ENCODE peak calls at places on chromosomes 1 and 21, in seven cellular contexts. D, Y, R, O, M, N and H are unnamed samples.

GRCh38 chr1:147079400-147080012 is 92.8 kb downstream of the PRKAB2 start:
- DNase-seq in D (no peak), Y (peak), R (no peak), O (no peak), M (no peak), N (no peak), H (no peak)

GRCh38 chr1:244205171-244205570 is 154.1 kb downstream of the ZBTB18 start:
- DNase-seq in D (no peak), Y (no peak), R (no peak), O (no peak), M (no peak), N (no peak), H (no peak)

GRCh38 chr1:176032040-176032645 is 174.9 kb downstream of the COP1 start:
- DNase-seq in D (no peak), Y (no peak), R (no peak), O (no peak), M (no peak), N (peak), H (no peak)

GRCh38 chr1:84861988-84862644 is 30.9 kb downstream of the LPAR3 start:
- DNase-seq in D (no peak), Y (no peak), R (no peak), O (no peak), M (no peak), N (no peak), H (no peak)

GRCh38 chr1:15158506-15159165 is 5.1 kb downstream of the TMEM51 start:
- DNase-seq in D (no peak), Y (no peak), R (no peak), O (no peak), M (peak), N (peak), H (peak)

GRCh38 chr1:53366901-53367502 is 39.1 kb upstream of the LRP8 start:
- DNase-seq in D (no peak), Y (no peak), R (peak), O (no peak), M (no peak), N (no peak), H (no peak)

GRCh38 chr1:44038876-44039657 is 7.8 kb upstream of the SLC6A9 start:
- DNase-seq in D (no peak), Y (no peak), R (no peak), O (no peak), M (no peak), N (peak), H (no peak)

GRCh38 chr1:14602131-14602530 is 3.6 kb downstream of the KAZN start:
- DNase-seq in D (peak), Y (peak), R (peak), O (no peak), M (no peak), N (peak), H (peak)

GRCh38 chr1:53311909-53312305 is 16.0 kb downstream of the LRP8 start:
- DNase-seq in D (no peak), Y (no peak), R (no peak), O (no peak), M (no peak), N (no peak), H (no peak)

GRCh38 chr1:170369417-170369816 is 162.5 kb upstream of the GORAB start:
- DNase-seq in D (no peak), Y (no peak), R (no peak), O (no peak), M (no peak), N (no peak), H (no peak)

GRCh38 chr1:3001471-3002348 is 19.6 kb upstream of the ACTRT2 start:
- DNase-seq in D (no peak), Y (no peak), R (peak), O (no peak), M (no peak), N (no peak), H (no peak)

GRCh38 chr1:206579747-206580437 is 32.4 kb downstream of the EIF2D start:
- DNase-seq in D (no peak), Y (no peak), R (peak), O (peak), M (no peak), N (peak), H (peak)

GRCh38 chr21:39559511-39559910 is 53.2 kb upstream of the B3GALT5 start:
- DNase-seq in D (no peak), Y (no peak), R (no peak), O (no peak), M (no peak), N (no peak), H (no peak)

GRCh38 chr1:112687785-112688496 is 13.5 kb downstream of the MOV10 start:
- DNase-seq in D (no peak), Y (no peak), R (no peak), O (no peak), M (no peak), N (no peak), H (no peak)

GRCh38 chr1:224067621-224068457 is 46.1 kb upstream of the FBXO28 start:
- DNase-seq in D (no peak), Y (no peak), R (no peak), O (no peak), M (peak), N (peak), H (peak)

GRCh38 chr21:26795866-26796329 is 49.3 kb downstream of the ADAMTS1 start:
- DNase-seq in D (peak), Y (no peak), R (peak), O (no peak), M (peak), N (peak), H (peak)

GRCh38 chr1:84141177-84142003 is 2.7 kb upstream of the PRKACB start:
- DNase-seq in D (no peak), Y (no peak), R (no peak), O (no peak), M (peak), N (peak), H (peak)

GRCh38 chr1:116574581-116575291 is 3.9 kb upstream of the CD58 start:
- DNase-seq in D (peak), Y (peak), R (peak), O (peak), M (peak), N (peak), H (peak)

GRCh38 chr1:45205910-45206721 is at the start of gene ZSWIM5:
- DNase-seq in D (peak), Y (peak), R (peak), O (peak), M (peak), N (peak), H (peak)

GRCh38 chr1:220370041-220370700 is 97.9 kb upstream of the RAB3GAP2 start:
- DNase-seq in D (no peak), Y (no peak), R (no peak), O (no peak), M (peak), N (peak), H (peak)

GRCh38 chr1:115706774-115707425 is 61.6 kb downstream of the CASQ2 start:
- DNase-seq in D (no peak), Y (peak), R (no peak), O (no peak), M (no peak), N (peak), H (peak)

GRCh38 chr1:85134583-85135455 is 66.0 kb downstream of the SYDE2 start:
- DNase-seq in D (no peak), Y (no peak), R (no peak), O (no peak), M (no peak), N (peak), H (peak)

GRCh38 chr1:36971832-36972231 is 62.5 kb downstream of the GRIK3 start:
- DNase-seq in D (no peak), Y (no peak), R (no peak), O (no peak), M (no peak), N (no peak), H (no peak)

GRCh38 chr1:78045850-78046778 is at the start of gene GIPC2:
- DNase-seq in D (peak), Y (peak), R (no peak), O (peak), M (no peak), N (peak), H (peak)

GRCh38 chr1:40318970-40319621 is 2.0 kb upstream of the COL9A2 start:
- DNase-seq in D (no peak), Y (no peak), R (no peak), O (no peak), M (no peak), N (no peak), H (no peak)

GRCh38 chr1:111604931-111605330 is 14.7 kb upstream of the RAP1A start:
- DNase-seq in D (no peak), Y (no peak), R (no peak), O (no peak), M (peak), N (peak), H (peak)

DNA sequence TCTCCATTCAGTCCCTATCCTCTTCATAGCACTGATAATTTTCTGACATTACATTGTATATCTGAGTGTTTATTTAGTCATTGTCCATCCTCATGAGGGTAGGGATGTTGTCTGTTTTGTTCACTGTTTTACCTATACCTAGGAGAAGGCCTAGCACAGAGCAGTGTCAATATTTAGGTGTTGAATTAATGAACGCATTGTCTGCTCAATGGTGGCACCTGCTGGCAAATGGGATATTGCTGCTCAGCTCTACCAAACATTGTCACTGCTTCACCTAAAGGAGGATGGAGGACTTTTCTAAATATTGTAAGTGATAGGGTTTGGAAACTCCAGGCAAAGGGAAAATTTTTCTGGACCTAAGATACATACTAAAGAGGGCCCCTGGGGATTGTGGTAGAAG is 243.9 kb downstream of the RRAGC start:
- DNase-seq in D (no peak), Y (no peak), R (no peak), O (no peak), M (no peak), N (no peak), H (no peak)
- TF ChIP-seq CTCF in D (no peak), Y (peak), R (no peak), O (no peak), M (no peak), N (peak), H (no peak)

GRCh38 chr1:7727816-7728477 is 43.1 kb upstream of the VAMP3 start:
- DNase-seq in D (no peak), Y (no peak), R (no peak), O (no peak), M (no peak), N (no peak), H (no peak)
- TF ChIP-seq CTCF in D (no peak), Y (no peak), R (no peak), O (no peak), M (no peak), N (no peak), H (no peak)

DNA sequence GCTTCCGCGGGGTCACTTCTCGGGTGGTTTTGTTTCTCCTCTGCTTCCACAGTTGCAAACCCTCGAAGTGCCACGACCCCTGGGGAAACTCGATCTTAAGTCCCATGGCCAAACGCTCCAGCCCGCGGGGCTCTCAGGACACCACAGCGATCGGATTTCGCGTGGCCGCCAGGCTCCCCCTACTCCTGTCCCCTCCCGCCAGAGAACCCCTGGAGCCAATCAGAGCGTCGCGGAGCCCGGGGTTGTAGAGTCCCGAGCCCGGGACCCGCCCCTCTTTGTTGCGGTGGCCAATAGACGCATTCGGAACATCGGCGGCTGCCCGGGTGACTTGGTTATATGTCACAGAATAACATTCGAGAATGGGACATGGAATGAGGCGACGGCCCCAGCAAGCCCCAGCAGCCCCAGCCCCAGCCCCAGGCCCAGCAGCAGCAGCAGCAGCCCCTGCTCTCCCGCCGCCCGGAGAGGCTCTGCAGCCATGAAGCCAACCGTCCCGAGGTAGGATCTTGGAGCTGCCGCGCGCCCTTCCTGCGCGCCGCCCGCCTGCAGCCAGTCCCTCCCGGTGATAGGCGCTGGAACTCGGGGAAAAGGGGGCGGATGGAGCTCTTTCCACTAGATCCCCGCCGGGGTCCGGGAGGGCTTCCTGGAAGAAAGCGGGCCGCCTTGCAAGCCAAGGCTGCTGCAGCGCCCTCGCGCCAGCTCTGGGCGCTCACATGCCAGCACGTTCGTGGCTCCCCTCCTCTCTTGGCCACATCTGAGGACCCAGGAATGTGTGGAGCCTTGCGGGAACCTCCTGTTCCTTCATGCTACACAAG is at the start of gene VASH2:
- DNase-seq in D (peak), Y (peak), R (peak), O (peak), M (peak), N (peak), H (peak)
- TF ChIP-seq CTCF in D (no peak), Y (no peak), R (no peak), O (no peak), M (no peak), N (no peak), H (no peak)

DNA sequence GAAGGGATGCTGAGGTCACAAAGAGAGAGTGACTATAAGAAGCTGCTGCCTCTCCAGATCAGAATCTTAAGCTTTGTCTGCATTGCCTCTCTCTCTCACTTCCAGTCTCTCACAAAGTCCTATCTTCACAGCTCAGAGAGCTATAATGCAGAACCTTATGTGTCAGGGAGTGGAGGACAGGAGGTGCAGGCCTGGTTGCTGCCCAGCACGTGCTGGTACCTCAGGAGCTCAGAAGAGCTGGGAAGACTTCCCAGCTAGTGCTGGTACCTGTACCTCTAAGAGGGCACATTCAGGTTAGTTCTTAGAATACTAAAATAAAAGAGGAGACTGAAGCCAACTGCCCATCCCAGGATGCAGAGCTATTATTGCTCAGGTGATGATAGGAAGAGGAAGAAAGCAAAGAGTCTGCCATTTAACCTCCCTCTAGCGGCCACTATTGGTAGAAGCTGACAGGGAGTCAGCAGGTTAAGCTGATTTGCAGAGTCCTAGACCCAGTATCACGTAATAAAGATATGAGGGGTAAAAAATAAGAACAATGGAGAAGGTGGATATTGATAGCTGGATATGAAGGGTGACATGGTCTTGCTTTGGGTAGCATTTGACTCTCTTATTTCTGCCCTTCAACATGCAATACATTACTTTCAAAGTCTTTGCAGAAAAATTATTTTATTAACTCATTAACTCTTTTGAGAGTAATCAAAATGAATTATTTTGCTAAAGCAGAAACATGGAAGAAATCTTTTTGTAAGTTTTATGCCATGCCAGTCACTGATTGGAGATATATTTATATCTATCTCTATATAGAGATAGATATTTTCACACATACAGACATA is 138.1 kb upstream of the HMCN1 start:
- DNase-seq in D (no peak), Y (peak), R (no peak), O (no peak), M (peak), N (peak), H (peak)
- TF ChIP-seq CTCF in D (no peak), Y (peak), R (no peak), O (peak), M (peak), N (peak), H (peak)

GRCh38 chr1:167342846-167343245 is 122.2 kb downstream of the POU2F1 start:
- DNase-seq in D (no peak), Y (peak), R (no peak), O (no peak), M (peak), N (no peak), H (no peak)
- TF ChIP-seq CTCF in D (no peak), Y (peak), R (no peak), O (no peak), M (no peak), N (no peak), H (no peak)

GRCh38 chr1:31587720-31588423 is 11.6 kb downstream of the TINAGL1 start:
- DNase-seq in D (peak), Y (peak), R (peak), O (peak), M (peak), N (peak), H (peak)
- TF ChIP-seq CTCF in D (peak), Y (peak), R (peak), O (peak), M (peak), N (peak), H (peak)

DNA sequence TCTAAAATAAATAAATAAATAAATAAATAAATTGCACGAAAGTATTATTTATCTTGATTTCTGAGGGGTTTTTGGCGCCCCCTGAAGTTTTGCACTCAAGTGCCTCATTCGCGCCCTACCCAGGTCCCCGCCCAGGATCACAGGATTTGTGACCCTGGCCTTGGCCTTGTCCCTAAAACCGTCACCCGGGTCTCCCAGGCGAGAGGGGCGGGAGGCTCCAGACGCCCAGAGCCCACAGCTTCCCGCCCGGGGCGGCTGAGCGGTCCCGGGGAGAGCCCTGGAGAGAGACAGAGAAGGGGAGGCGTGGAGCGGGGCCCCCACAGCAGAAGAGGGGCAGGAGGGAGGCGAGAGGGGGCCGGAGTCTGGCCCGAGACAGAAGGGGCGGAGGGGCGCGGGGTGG is 91.8 kb upstream of the CASZ1 start:
- DNase-seq in D (no peak), Y (peak), R (no peak), O (no peak), M (no peak), N (no peak), H (no peak)
- TF ChIP-seq CTCF in D (no peak), Y (peak), R (no peak), O (no peak), M (no peak), N (no peak), H (no peak)

GRCh38 chr1:178238722-178239510 is 145.0 kb downstream of the RASAL2 start:
- DNase-seq in D (no peak), Y (no peak), R (no peak), O (no peak), M (peak), N (peak), H (peak)
- TF ChIP-seq CTCF in D (no peak), Y (no peak), R (no peak), O (no peak), M (no peak), N (no peak), H (no peak)

DNA sequence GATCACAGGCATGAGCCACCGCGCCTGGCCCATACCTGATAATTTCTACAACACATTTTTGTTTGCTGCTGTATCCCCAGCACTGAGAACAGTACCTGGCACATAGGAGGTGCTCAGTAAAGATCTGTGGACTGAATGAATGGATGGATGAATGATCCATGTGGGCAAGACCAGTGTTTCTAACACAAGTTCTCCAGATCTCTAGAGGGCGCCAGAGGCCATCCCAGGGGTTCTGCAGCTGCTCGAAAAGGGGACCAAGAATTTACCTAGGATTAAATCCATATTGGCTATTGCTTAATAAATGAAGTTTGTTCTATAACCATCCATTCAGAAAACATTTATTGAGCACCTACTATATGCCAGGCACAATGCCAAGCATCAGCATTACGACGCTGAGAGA is 167.7 kb downstream of the ACTL8 start:
- DNase-seq in D (no peak), Y (peak), R (no peak), O (no peak), M (peak), N (peak), H (peak)
- TF ChIP-seq CTCF in D (no peak), Y (peak), R (no peak), O (no peak), M (peak), N (peak), H (peak)

DNA sequence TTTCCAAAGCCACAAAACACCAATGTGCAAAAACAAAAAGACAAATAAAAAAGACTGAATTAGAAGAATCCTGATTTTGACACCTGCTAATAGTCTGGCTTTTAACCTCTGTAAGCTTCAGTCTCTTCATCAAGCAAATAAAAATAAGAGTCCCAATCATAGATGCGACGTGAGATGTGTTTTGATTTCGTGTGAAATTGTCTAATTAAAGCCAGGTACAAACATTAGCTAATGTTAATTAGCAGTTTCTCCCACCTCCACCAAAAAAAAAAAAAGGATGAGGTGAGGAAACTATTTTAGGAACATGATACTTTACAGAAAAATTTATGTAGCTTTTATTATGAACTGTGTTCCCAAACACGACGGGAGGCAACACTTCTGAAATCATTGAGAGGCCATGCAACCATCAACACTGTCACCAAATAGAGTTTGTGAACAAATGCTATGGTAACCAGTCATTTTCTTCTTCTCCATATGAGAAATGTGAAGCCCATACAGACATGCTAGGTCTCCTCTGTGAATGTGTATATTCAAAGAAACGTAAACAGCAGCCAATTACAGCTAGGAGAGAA is 6.7 kb upstream of the EVI5 start:
- DNase-seq in D (no peak), Y (peak), R (no peak), O (no peak), M (no peak), N (no peak), H (no peak)
- TF ChIP-seq CTCF in D (no peak), Y (no peak), R (no peak), O (no peak), M (no peak), N (no peak), H (no peak)